ENCODE peak calls at places on chromosome 11, in seven cellular contexts. One of them, this sample, is unnamed.

GRCh38 chr11:64027619-64028397 is 7.9 kb upstream of the FLRT1 start:
- DNase-seq in iris pigment epithelial cell: no peak
- DNase-seq in fibroblast of the aortic adventitia: no peak
- DNase-seq in nephron progenitor cell: no peak
- DNase-seq in activated T-helper 1 cell treated with anti-CD3 and anti-CD28 coated beads, Interleukin-12 subunit alpha, Interleukin-12 subunit beta, Interleukin-2, Interleukin-4 antibody, amounts not matched to agents 30 ng/mL and 10 ng/mL and 1 ng/mL, durations not matched to agents 14 hours and 24 hours and 36 hours: no peak
- DNase-seq in ACHN: no peak
- DNase-seq in activated CD4-positive, alpha-beta T cell treated with anti-CD3 and anti-CD28 coated beads for 24 hours: no peak
- DNase-seq in this sample: no peak

GRCh38 chr11:44456544-44457270 is 108.8 kb upstream of the CD82 start:
- DNase-seq in activated CD4-positive, alpha-beta T cell treated with anti-CD3 and anti-CD28 coated beads for 24 hours: no peak
- DNase-seq in iris pigment epithelial cell: no peak
- DNase-seq in fibroblast of the aortic adventitia: no peak
- DNase-seq in activated T-helper 1 cell treated with anti-CD3 and anti-CD28 coated beads, Interleukin-12 subunit alpha, Interleukin-12 subunit beta, Interleukin-2, Interleukin-4 antibody, amounts not matched to agents 30 ng/mL and 10 ng/mL and 1 ng/mL, durations not matched to agents 14 hours and 24 hours and 36 hours: no peak
- DNase-seq in ACHN: peak; percentile 8
- DNase-seq in nephron progenitor cell: no peak
- DNase-seq in this sample: no peak

GRCh38 chr11:132886335-132886734 is 646.0 kb downstream of the OPCML start:
- DNase-seq in ACHN: no peak
- DNase-seq in activated T-helper 1 cell treated with anti-CD3 and anti-CD28 coated beads, Interleukin-12 subunit alpha, Interleukin-12 subunit beta, Interleukin-2, Interleukin-4 antibody, amounts not matched to agents 30 ng/mL and 10 ng/mL and 1 ng/mL, durations not matched to agents 14 hours and 24 hours and 36 hours: no peak
- DNase-seq in fibroblast of the aortic adventitia: no peak
- DNase-seq in iris pigment epithelial cell: peak; percentile 32
- DNase-seq in activated CD4-positive, alpha-beta T cell treated with anti-CD3 and anti-CD28 coated beads for 24 hours: no peak
- DNase-seq in nephron progenitor cell: no peak
- DNase-seq in this sample: no peak

GRCh38 chr11:77467993-77468392 is 5.9 kb downstream of the PAK1 start:
- DNase-seq in nephron progenitor cell: no peak
- DNase-seq in iris pigment epithelial cell: peak; percentile 39
- DNase-seq in ACHN: no peak
- DNase-seq in activated CD4-positive, alpha-beta T cell treated with anti-CD3 and anti-CD28 coated beads for 24 hours: no peak
- DNase-seq in activated T-helper 1 cell treated with anti-CD3 and anti-CD28 coated beads, Interleukin-12 subunit alpha, Interleukin-12 subunit beta, Interleukin-2, Interleukin-4 antibody, amounts not matched to agents 30 ng/mL and 10 ng/mL and 1 ng/mL, durations not matched to agents 14 hours and 24 hours and 36 hours: no peak
- DNase-seq in fibroblast of the aortic adventitia: peak; percentile 19
- DNase-seq in this sample: no peak

GRCh38 chr11:79312591-79313267 is 128.1 kb downstream of the TENM4 start:
- DNase-seq in iris pigment epithelial cell: peak; percentile 30
- DNase-seq in fibroblast of the aortic adventitia: peak; percentile 46
- DNase-seq in activated T-helper 1 cell treated with anti-CD3 and anti-CD28 coated beads, Interleukin-12 subunit alpha, Interleukin-12 subunit beta, Interleukin-2, Interleukin-4 antibody, amounts not matched to agents 30 ng/mL and 10 ng/mL and 1 ng/mL, durations not matched to agents 14 hours and 24 hours and 36 hours: no peak
- DNase-seq in ACHN: no peak
- DNase-seq in activated CD4-positive, alpha-beta T cell treated with anti-CD3 and anti-CD28 coated beads for 24 hours: no peak
- DNase-seq in nephron progenitor cell: no peak
- DNase-seq in this sample: no peak

GRCh38 chr11:8631395-8632110 is 37.5 kb upstream of the STK33 start:
- DNase-seq in ACHN: peak; percentile 37
- DNase-seq in nephron progenitor cell: no peak
- DNase-seq in fibroblast of the aortic adventitia: peak; percentile 69
- DNase-seq in iris pigment epithelial cell: peak; percentile 95
- DNase-seq in activated T-helper 1 cell treated with anti-CD3 and anti-CD28 coated beads, Interleukin-12 subunit alpha, Interleukin-12 subunit beta, Interleukin-2, Interleukin-4 antibody, amounts not matched to agents 30 ng/mL and 10 ng/mL and 1 ng/mL, durations not matched to agents 14 hours and 24 hours and 36 hours: no peak
- DNase-seq in activated CD4-positive, alpha-beta T cell treated with anti-CD3 and anti-CD28 coated beads for 24 hours: no peak
- DNase-seq in this sample: no peak

GRCh38 chr11:126669416-126669815 is 313.9 kb downstream of the ST3GAL4 start:
- DNase-seq in nephron progenitor cell: no peak
- DNase-seq in iris pigment epithelial cell: no peak
- DNase-seq in ACHN: peak; percentile 12
- DNase-seq in activated CD4-positive, alpha-beta T cell treated with anti-CD3 and anti-CD28 coated beads for 24 hours: no peak
- DNase-seq in activated T-helper 1 cell treated with anti-CD3 and anti-CD28 coated beads, Interleukin-12 subunit alpha, Interleukin-12 subunit beta, Interleukin-2, Interleukin-4 antibody, amounts not matched to agents 30 ng/mL and 10 ng/mL and 1 ng/mL, durations not matched to agents 14 hours and 24 hours and 36 hours: no peak
- DNase-seq in fibroblast of the aortic adventitia: peak; percentile 1
- DNase-seq in this sample: no peak

GRCh38 chr11:78954261-78954660 is 379.6 kb upstream of the NARS2 start:
- DNase-seq in activated T-helper 1 cell treated with anti-CD3 and anti-CD28 coated beads, Interleukin-12 subunit alpha, Interleukin-12 subunit beta, Interleukin-2, Interleukin-4 antibody, amounts not matched to agents 30 ng/mL and 10 ng/mL and 1 ng/mL, durations not matched to agents 14 hours and 24 hours and 36 hours: no peak
- DNase-seq in fibroblast of the aortic adventitia: no peak
- DNase-seq in iris pigment epithelial cell: no peak
- DNase-seq in nephron progenitor cell: no peak
- DNase-seq in ACHN: no peak
- DNase-seq in activated CD4-positive, alpha-beta T cell treated with anti-CD3 and anti-CD28 coated beads for 24 hours: no peak
- DNase-seq in this sample: no peak

GRCh38 chr11:125110506-125110905 is 920 bp downstream of the TMEM218 start:
- DNase-seq in nephron progenitor cell: no peak
- DNase-seq in fibroblast of the aortic adventitia: no peak
- DNase-seq in activated CD4-positive, alpha-beta T cell treated with anti-CD3 and anti-CD28 coated beads for 24 hours: no peak
- DNase-seq in ACHN: no peak
- DNase-seq in activated T-helper 1 cell treated with anti-CD3 and anti-CD28 coated beads, Interleukin-12 subunit alpha, Interleukin-12 subunit beta, Interleukin-2, Interleukin-4 antibody, amounts not matched to agents 30 ng/mL and 10 ng/mL and 1 ng/mL, durations not matched to agents 14 hours and 24 hours and 36 hours: no peak
- DNase-seq in iris pigment epithelial cell: peak; percentile 14
- DNase-seq in this sample: no peak

GRCh38 chr11:35629511-35629910 is 11.3 kb downstream of the FJX1 start:
- DNase-seq in fibroblast of the aortic adventitia: no peak
- DNase-seq in nephron progenitor cell: no peak
- DNase-seq in iris pigment epithelial cell: no peak
- DNase-seq in activated T-helper 1 cell treated with anti-CD3 and anti-CD28 coated beads, Interleukin-12 subunit alpha, Interleukin-12 subunit beta, Interleukin-2, Interleukin-4 antibody, amounts not matched to agents 30 ng/mL and 10 ng/mL and 1 ng/mL, durations not matched to agents 14 hours and 24 hours and 36 hours: no peak
- DNase-seq in ACHN: peak; percentile 69
- DNase-seq in activated CD4-positive, alpha-beta T cell treated with anti-CD3 and anti-CD28 coated beads for 24 hours: no peak
- DNase-seq in this sample: no peak

GRCh38 chr11:126963603-126964353 is 36.8 kb downstream of the KIRREL3 start:
- DNase-seq in fibroblast of the aortic adventitia: peak; percentile 22
- DNase-seq in nephron progenitor cell: no peak
- DNase-seq in activated T-helper 1 cell treated with anti-CD3 and anti-CD28 coated beads, Interleukin-12 subunit alpha, Interleukin-12 subunit beta, Interleukin-2, Interleukin-4 antibody, amounts not matched to agents 30 ng/mL and 10 ng/mL and 1 ng/mL, durations not matched to agents 14 hours and 24 hours and 36 hours: no peak
- DNase-seq in iris pigment epithelial cell: no peak
- DNase-seq in ACHN: peak; percentile 97
- DNase-seq in activated CD4-positive, alpha-beta T cell treated with anti-CD3 and anti-CD28 coated beads for 24 hours: no peak
- DNase-seq in this sample: no peak

GRCh38 chr11:44314733-44315132 is 4.8 kb upstream of the ALX4 start:
- DNase-seq in activated T-helper 1 cell treated with anti-CD3 and anti-CD28 coated beads, Interleukin-12 subunit alpha, Interleukin-12 subunit beta, Interleukin-2, Interleukin-4 antibody, amounts not matched to agents 30 ng/mL and 10 ng/mL and 1 ng/mL, durations not matched to agents 14 hours and 24 hours and 36 hours: no peak
- DNase-seq in iris pigment epithelial cell: no peak
- DNase-seq in nephron progenitor cell: no peak
- DNase-seq in ACHN: no peak
- DNase-seq in activated CD4-positive, alpha-beta T cell treated with anti-CD3 and anti-CD28 coated beads for 24 hours: no peak
- DNase-seq in fibroblast of the aortic adventitia: no peak
- DNase-seq in this sample: no peak

GRCh38 chr11:97364047-97364446 is 974.2 kb downstream of the JRKL start:
- DNase-seq in activated CD4-positive, alpha-beta T cell treated with anti-CD3 and anti-CD28 coated beads for 24 hours: no peak
- DNase-seq in nephron progenitor cell: no peak
- DNase-seq in iris pigment epithelial cell: peak; percentile 23
- DNase-seq in activated T-helper 1 cell treated with anti-CD3 and anti-CD28 coated beads, Interleukin-12 subunit alpha, Interleukin-12 subunit beta, Interleukin-2, Interleukin-4 antibody, amounts not matched to agents 30 ng/mL and 10 ng/mL and 1 ng/mL, durations not matched to agents 14 hours and 24 hours and 36 hours: no peak
- DNase-seq in ACHN: no peak
- DNase-seq in fibroblast of the aortic adventitia: peak; percentile 1
- DNase-seq in this sample: no peak

GRCh38 chr11:117696489-117696888 is 100.5 kb downstream of the DSCAML1 start:
- DNase-seq in iris pigment epithelial cell: no peak
- DNase-seq in ACHN: no peak
- DNase-seq in fibroblast of the aortic adventitia: no peak
- DNase-seq in activated T-helper 1 cell treated with anti-CD3 and anti-CD28 coated beads, Interleukin-12 subunit alpha, Interleukin-12 subunit beta, Interleukin-2, Interleukin-4 antibody, amounts not matched to agents 30 ng/mL and 10 ng/mL and 1 ng/mL, durations not matched to agents 14 hours and 24 hours and 36 hours: no peak
- DNase-seq in activated CD4-positive, alpha-beta T cell treated with anti-CD3 and anti-CD28 coated beads for 24 hours: no peak
- DNase-seq in nephron progenitor cell: no peak
- DNase-seq in this sample: no peak

GRCh38 chr11:134529212-134530096 is 117.4 kb upstream of the B3GAT1 start:
- DNase-seq in activated CD4-positive, alpha-beta T cell treated with anti-CD3 and anti-CD28 coated beads for 24 hours: no peak
- DNase-seq in ACHN: no peak
- DNase-seq in fibroblast of the aortic adventitia: no peak
- DNase-seq in nephron progenitor cell: no peak
- DNase-seq in activated T-helper 1 cell treated with anti-CD3 and anti-CD28 coated beads, Interleukin-12 subunit alpha, Interleukin-12 subunit beta, Interleukin-2, Interleukin-4 antibody, amounts not matched to agents 30 ng/mL and 10 ng/mL and 1 ng/mL, durations not matched to agents 14 hours and 24 hours and 36 hours: no peak
- DNase-seq in iris pigment epithelial cell: no peak
- DNase-seq in this sample: no peak

GRCh38 chr11:27471588-27472397 is 797 bp downstream of the LGR4 start:
- DNase-seq in ACHN: peak; percentile 41
- DNase-seq in iris pigment epithelial cell: no peak
- DNase-seq in fibroblast of the aortic adventitia: no peak
- DNase-seq in nephron progenitor cell: peak; percentile 68
- DNase-seq in activated CD4-positive, alpha-beta T cell treated with anti-CD3 and anti-CD28 coated beads for 24 hours: no peak
- DNase-seq in activated T-helper 1 cell treated with anti-CD3 and anti-CD28 coated beads, Interleukin-12 subunit alpha, Interleukin-12 subunit beta, Interleukin-2, Interleukin-4 antibody, amounts not matched to agents 30 ng/mL and 10 ng/mL and 1 ng/mL, durations not matched to agents 14 hours and 24 hours and 36 hours: no peak
- DNase-seq in this sample: peak; percentile 49

GRCh38 chr11:45755281-45755859 is 49.6 kb upstream of the SLC35C1 start:
- DNase-seq in nephron progenitor cell: no peak
- DNase-seq in activated CD4-positive, alpha-beta T cell treated with anti-CD3 and anti-CD28 coated beads for 24 hours: no peak
- DNase-seq in fibroblast of the aortic adventitia: no peak
- DNase-seq in activated T-helper 1 cell treated with anti-CD3 and anti-CD28 coated beads, Interleukin-12 subunit alpha, Interleukin-12 subunit beta, Interleukin-2, Interleukin-4 antibody, amounts not matched to agents 30 ng/mL and 10 ng/mL and 1 ng/mL, durations not matched to agents 14 hours and 24 hours and 36 hours: no peak
- DNase-seq in iris pigment epithelial cell: no peak
- DNase-seq in ACHN: no peak
- DNase-seq in this sample: no peak

GRCh38 chr11:86722041-86722440 is 49.6 kb upstream of the ME3 start:
- DNase-seq in activated CD4-positive, alpha-beta T cell treated with anti-CD3 and anti-CD28 coated beads for 24 hours: no peak
- DNase-seq in fibroblast of the aortic adventitia: peak; percentile 78
- DNase-seq in ACHN: no peak
- DNase-seq in iris pigment epithelial cell: peak; percentile 80
- DNase-seq in nephron progenitor cell: no peak
- DNase-seq in activated T-helper 1 cell treated with anti-CD3 and anti-CD28 coated beads, Interleukin-12 subunit alpha, Interleukin-12 subunit beta, Interleukin-2, Interleukin-4 antibody, amounts not matched to agents 30 ng/mL and 10 ng/mL and 1 ng/mL, durations not matched to agents 14 hours and 24 hours and 36 hours: no peak
- DNase-seq in this sample: no peak

GRCh38 chr11:81159900-81160299 is 1573.8 kb downstream of the FAM181B start:
- DNase-seq in iris pigment epithelial cell: no peak
- DNase-seq in activated T-helper 1 cell treated with anti-CD3 and anti-CD28 coated beads, Interleukin-12 subunit alpha, Interleukin-12 subunit beta, Interleukin-2, Interleukin-4 antibody, amounts not matched to agents 30 ng/mL and 10 ng/mL and 1 ng/mL, durations not matched to agents 14 hours and 24 hours and 36 hours: no peak
- DNase-seq in fibroblast of the aortic adventitia: no peak
- DNase-seq in nephron progenitor cell: no peak
- DNase-seq in ACHN: no peak
- DNase-seq in activated CD4-positive, alpha-beta T cell treated with anti-CD3 and anti-CD28 coated beads for 24 hours: no peak
- DNase-seq in this sample: no peak

GRCh38 chr11:126636911-126637799 is 281.7 kb downstream of the ST3GAL4 start:
- DNase-seq in activated CD4-positive, alpha-beta T cell treated with anti-CD3 and anti-CD28 coated beads for 24 hours: no peak
- DNase-seq in activated T-helper 1 cell treated with anti-CD3 and anti-CD28 coated beads, Interleukin-12 subunit alpha, Interleukin-12 subunit beta, Interleukin-2, Interleukin-4 antibody, amounts not matched to agents 30 ng/mL and 10 ng/mL and 1 ng/mL, durations not matched to agents 14 hours and 24 hours and 36 hours: no peak
- DNase-seq in iris pigment epithelial cell: peak; percentile 5
- DNase-seq in nephron progenitor cell: no peak
- DNase-seq in fibroblast of the aortic adventitia: peak; percentile 40
- DNase-seq in ACHN: peak; percentile 21
- DNase-seq in this sample: no peak

GRCh38 chr11:10934293-10934850 is 76.5 kb upstream of the ZBED5 start:
- DNase-seq in ACHN: no peak
- DNase-seq in fibroblast of the aortic adventitia: no peak
- DNase-seq in activated CD4-positive, alpha-beta T cell treated with anti-CD3 and anti-CD28 coated beads for 24 hours: no peak
- DNase-seq in iris pigment epithelial cell: no peak
- DNase-seq in activated T-helper 1 cell treated with anti-CD3 and anti-CD28 coated beads, Interleukin-12 subunit alpha, Interleukin-12 subunit beta, Interleukin-2, Interleukin-4 antibody, amounts not matched to agents 30 ng/mL and 10 ng/mL and 1 ng/mL, durations not matched to agents 14 hours and 24 hours and 36 hours: no peak
- DNase-seq in nephron progenitor cell: no peak
- DNase-seq in this sample: no peak

GRCh38 chr11:118129475-118130196 is 23.0 kb downstream of the SCN4B start:
- DNase-seq in nephron progenitor cell: no peak
- DNase-seq in activated T-helper 1 cell treated with anti-CD3 and anti-CD28 coated beads, Interleukin-12 subunit alpha, Interleukin-12 subunit beta, Interleukin-2, Interleukin-4 antibody, amounts not matched to agents 30 ng/mL and 10 ng/mL and 1 ng/mL, durations not matched to agents 14 hours and 24 hours and 36 hours: no peak
- DNase-seq in fibroblast of the aortic adventitia: peak; percentile 3
- DNase-seq in activated CD4-positive, alpha-beta T cell treated with anti-CD3 and anti-CD28 coated beads for 24 hours: no peak
- DNase-seq in ACHN: no peak
- DNase-seq in iris pigment epithelial cell: no peak
- DNase-seq in this sample: no peak

GRCh38 chr11:18792827-18793226 is 1.2 kb upstream of the PTPN5 start:
- DNase-seq in activated CD4-positive, alpha-beta T cell treated with anti-CD3 and anti-CD28 coated beads for 24 hours: no peak
- DNase-seq in iris pigment epithelial cell: no peak
- DNase-seq in nephron progenitor cell: no peak
- DNase-seq in ACHN: no peak
- DNase-seq in activated T-helper 1 cell treated with anti-CD3 and anti-CD28 coated beads, Interleukin-12 subunit alpha, Interleukin-12 subunit beta, Interleukin-2, Interleukin-4 antibody, amounts not matched to agents 30 ng/mL and 10 ng/mL and 1 ng/mL, durations not matched to agents 14 hours and 24 hours and 36 hours: no peak
- DNase-seq in fibroblast of the aortic adventitia: no peak
- DNase-seq in this sample: no peak

GRCh38 chr11:92123540-92123939 is 101.1 kb upstream of the FAT3 start:
- DNase-seq in ACHN: no peak
- DNase-seq in activated CD4-positive, alpha-beta T cell treated with anti-CD3 and anti-CD28 coated beads for 24 hours: no peak
- DNase-seq in nephron progenitor cell: no peak
- DNase-seq in activated T-helper 1 cell treated with anti-CD3 and anti-CD28 coated beads, Interleukin-12 subunit alpha, Interleukin-12 subunit beta, Interleukin-2, Interleukin-4 antibody, amounts not matched to agents 30 ng/mL and 10 ng/mL and 1 ng/mL, durations not matched to agents 14 hours and 24 hours and 36 hours: no peak
- DNase-seq in fibroblast of the aortic adventitia: peak; percentile 22
- DNase-seq in iris pigment epithelial cell: no peak
- DNase-seq in this sample: no peak

GRCh38 chr11:71384561-71384960 is 63.6 kb downstream of the DHCR7 start:
- DNase-seq in activated CD4-positive, alpha-beta T cell treated with anti-CD3 and anti-CD28 coated beads for 24 hours: no peak
- DNase-seq in iris pigment epithelial cell: no peak
- DNase-seq in activated T-helper 1 cell treated with anti-CD3 and anti-CD28 coated beads, Interleukin-12 subunit alpha, Interleukin-12 subunit beta, Interleukin-2, Interleukin-4 antibody, amounts not matched to agents 30 ng/mL and 10 ng/mL and 1 ng/mL, durations not matched to agents 14 hours and 24 hours and 36 hours: no peak
- DNase-seq in nephron progenitor cell: no peak
- DNase-seq in ACHN: no peak
- DNase-seq in fibroblast of the aortic adventitia: no peak
- DNase-seq in this sample: no peak

GRCh38 chr11:9762531-9762930 is 98.7 kb downstream of the SWAP70 start:
- DNase-seq in fibroblast of the aortic adventitia: no peak
- DNase-seq in activated CD4-positive, alpha-beta T cell treated with anti-CD3 and anti-CD28 coated beads for 24 hours: no peak
- DNase-seq in activated T-helper 1 cell treated with anti-CD3 and anti-CD28 coated beads, Interleukin-12 subunit alpha, Interleukin-12 subunit beta, Interleukin-2, Interleukin-4 antibody, amounts not matched to agents 30 ng/mL and 10 ng/mL and 1 ng/mL, durations not matched to agents 14 hours and 24 hours and 36 hours: no peak
- DNase-seq in nephron progenitor cell: no peak
- DNase-seq in ACHN: no peak
- DNase-seq in iris pigment epithelial cell: no peak
- DNase-seq in this sample: no peak

GRCh38 chr11:13963169-13963948 is 836 bp downstream of the SPON1 start:
- DNase-seq in activated CD4-positive, alpha-beta T cell treated with anti-CD3 and anti-CD28 coated beads for 24 hours: no peak
- DNase-seq in fibroblast of the aortic adventitia: peak; percentile 20
- DNase-seq in ACHN: no peak
- DNase-seq in activated T-helper 1 cell treated with anti-CD3 and anti-CD28 coated beads, Interleukin-12 subunit alpha, Interleukin-12 subunit beta, Interleukin-2, Interleukin-4 antibody, amounts not matched to agents 30 ng/mL and 10 ng/mL and 1 ng/mL, durations not matched to agents 14 hours and 24 hours and 36 hours: no peak
- DNase-seq in iris pigment epithelial cell: no peak
- DNase-seq in nephron progenitor cell: peak; percentile 58
- DNase-seq in this sample: no peak

GRCh38 chr11:6402561-6402981 is 12.3 kb downstream of the SMPD1 start:
- DNase-seq in activated T-helper 1 cell treated with anti-CD3 and anti-CD28 coated beads, Interleukin-12 subunit alpha, Interleukin-12 subunit beta, Interleukin-2, Interleukin-4 antibody, amounts not matched to agents 30 ng/mL and 10 ng/mL and 1 ng/mL, durations not matched to agents 14 hours and 24 hours and 36 hours: peak; percentile 79
- DNase-seq in activated CD4-positive, alpha-beta T cell treated with anti-CD3 and anti-CD28 coated beads for 24 hours: no peak
- DNase-seq in ACHN: no peak
- DNase-seq in fibroblast of the aortic adventitia: no peak
- DNase-seq in iris pigment epithelial cell: peak; percentile 57
- DNase-seq in nephron progenitor cell: no peak
- DNase-seq in this sample: no peak

GRCh38 chr11:108435066-108435465 is 32.3 kb downstream of the C11orf65 start:
- DNase-seq in iris pigment epithelial cell: no peak
- DNase-seq in activated T-helper 1 cell treated with anti-CD3 and anti-CD28 coated beads, Interleukin-12 subunit alpha, Interleukin-12 subunit beta, Interleukin-2, Interleukin-4 antibody, amounts not matched to agents 30 ng/mL and 10 ng/mL and 1 ng/mL, durations not matched to agents 14 hours and 24 hours and 36 hours: no peak
- DNase-seq in nephron progenitor cell: no peak
- DNase-seq in fibroblast of the aortic adventitia: no peak
- DNase-seq in ACHN: no peak
- DNase-seq in activated CD4-positive, alpha-beta T cell treated with anti-CD3 and anti-CD28 coated beads for 24 hours: no peak
- DNase-seq in this sample: no peak

GRCh38 chr11:112004389-112004788 is 20.8 kb upstream of the DLAT start:
- DNase-seq in nephron progenitor cell: no peak
- DNase-seq in iris pigment epithelial cell: no peak
- DNase-seq in activated T-helper 1 cell treated with anti-CD3 and anti-CD28 coated beads, Interleukin-12 subunit alpha, Interleukin-12 subunit beta, Interleukin-2, Interleukin-4 antibody, amounts not matched to agents 30 ng/mL and 10 ng/mL and 1 ng/mL, durations not matched to agents 14 hours and 24 hours and 36 hours: no peak
- DNase-seq in ACHN: no peak
- DNase-seq in activated CD4-positive, alpha-beta T cell treated with anti-CD3 and anti-CD28 coated beads for 24 hours: no peak
- DNase-seq in fibroblast of the aortic adventitia: no peak
- DNase-seq in this sample: no peak

GRCh38 chr11:45622283-45622682 is 43.1 kb downstream of the CHST1 start:
- DNase-seq in activated T-helper 1 cell treated with anti-CD3 and anti-CD28 coated beads, Interleukin-12 subunit alpha, Interleukin-12 subunit beta, Interleukin-2, Interleukin-4 antibody, amounts not matched to agents 30 ng/mL and 10 ng/mL and 1 ng/mL, durations not matched to agents 14 hours and 24 hours and 36 hours: no peak
- DNase-seq in fibroblast of the aortic adventitia: no peak
- DNase-seq in activated CD4-positive, alpha-beta T cell treated with anti-CD3 and anti-CD28 coated beads for 24 hours: no peak
- DNase-seq in ACHN: no peak
- DNase-seq in iris pigment epithelial cell: no peak
- DNase-seq in nephron progenitor cell: no peak
- DNase-seq in this sample: no peak

GRCh38 chr11:63845305-63845704 is 6.4 kb downstream of the MARK2 start:
- DNase-seq in ACHN: no peak
- DNase-seq in activated T-helper 1 cell treated with anti-CD3 and anti-CD28 coated beads, Interleukin-12 subunit alpha, Interleukin-12 subunit beta, Interleukin-2, Interleukin-4 antibody, amounts not matched to agents 30 ng/mL and 10 ng/mL and 1 ng/mL, durations not matched to agents 14 hours and 24 hours and 36 hours: no peak
- DNase-seq in iris pigment epithelial cell: peak; percentile 88
- DNase-seq in fibroblast of the aortic adventitia: peak; percentile 64
- DNase-seq in activated CD4-positive, alpha-beta T cell treated with anti-CD3 and anti-CD28 coated beads for 24 hours: no peak
- DNase-seq in nephron progenitor cell: no peak
- DNase-seq in this sample: no peak